ENCODE peak calls at places on chromosomes 16 and 17, in ten cellular contexts. One of them, this sample, is unnamed.
A peak's percentile ranks its signal among the peaks of the same experiment; 100 is the strongest.

GRCh38 chr16:27235938-27236245 is 32.6 kb downstream of the KDM8 start:
- DNase-seq in ELR: no peak
- DNase-seq in NCI-H1436: no peak
- DNase-seq in psoas muscle: no peak
- DNase-seq in activated CD4-positive, alpha-beta T cell treated with anti-CD3 and anti-CD28 coated beads, Interleukin-2, amount 50 U/mL, for 48 hours: no peak
- DNase-seq in EL: no peak
- DNase-seq in nucleus accumbens: no peak
- DNase-seq in nephron progenitor cell: no peak
- DNase-seq in stimulated activated CD4-positive, alpha-beta T cell treated with anti-CD3 and anti-CD28 coated beads, Interleukin-2, amount 100 ng/mL, for 48 hours: no peak
- DNase-seq in GM12892: no peak
- DNase-seq in this sample: no peak

GRCh38 chr17:4152471-4152870 is 9.5 kb downstream of the CYB5D2 start:
- DNase-seq in ELR: peak; percentile 89
- DNase-seq in NCI-H1436: no peak
- DNase-seq in psoas muscle: no peak
- DNase-seq in activated CD4-positive, alpha-beta T cell treated with anti-CD3 and anti-CD28 coated beads, Interleukin-2, amount 50 U/mL, for 48 hours: no peak
- DNase-seq in EL: peak; percentile 75
- DNase-seq in nucleus accumbens: no peak
- DNase-seq in nephron progenitor cell: no peak
- DNase-seq in stimulated activated CD4-positive, alpha-beta T cell treated with anti-CD3 and anti-CD28 coated beads, Interleukin-2, amount 100 ng/mL, for 48 hours: no peak
- DNase-seq in GM12892: no peak
- DNase-seq in this sample: peak; percentile 84

GRCh38 chr16:49345829-49346228 is 27.8 kb upstream of the C16orf78 start:
- DNase-seq in ELR: no peak
- DNase-seq in NCI-H1436: no peak
- DNase-seq in psoas muscle: no peak
- DNase-seq in activated CD4-positive, alpha-beta T cell treated with anti-CD3 and anti-CD28 coated beads, Interleukin-2, amount 50 U/mL, for 48 hours: no peak
- DNase-seq in EL: no peak
- DNase-seq in nucleus accumbens: no peak
- DNase-seq in nephron progenitor cell: peak; percentile 81
- DNase-seq in stimulated activated CD4-positive, alpha-beta T cell treated with anti-CD3 and anti-CD28 coated beads, Interleukin-2, amount 100 ng/mL, for 48 hours: no peak
- DNase-seq in GM12892: no peak
- DNase-seq in this sample: no peak

GRCh38 chr16:88070989-88071625 is 119.9 kb downstream of the BANP start:
- DNase-seq in ELR: no peak
- DNase-seq in NCI-H1436: no peak
- DNase-seq in psoas muscle: peak; percentile 39
- DNase-seq in activated CD4-positive, alpha-beta T cell treated with anti-CD3 and anti-CD28 coated beads, Interleukin-2, amount 50 U/mL, for 48 hours: no peak
- DNase-seq in EL: no peak
- DNase-seq in nucleus accumbens: no peak
- DNase-seq in nephron progenitor cell: no peak
- DNase-seq in stimulated activated CD4-positive, alpha-beta T cell treated with anti-CD3 and anti-CD28 coated beads, Interleukin-2, amount 100 ng/mL, for 48 hours: no peak
- DNase-seq in GM12892: no peak
- DNase-seq in this sample: no peak

GRCh38 chr17:80678621-80679020 is 134.0 kb downstream of the RPTOR start:
- DNase-seq in ELR: peak; percentile 99
- DNase-seq in NCI-H1436: no peak
- DNase-seq in psoas muscle: no peak
- DNase-seq in activated CD4-positive, alpha-beta T cell treated with anti-CD3 and anti-CD28 coated beads, Interleukin-2, amount 50 U/mL, for 48 hours: peak; percentile 58
- DNase-seq in EL: peak; percentile 90
- DNase-seq in nucleus accumbens: no peak
- DNase-seq in nephron progenitor cell: peak; percentile 26
- DNase-seq in stimulated activated CD4-positive, alpha-beta T cell treated with anti-CD3 and anti-CD28 coated beads, Interleukin-2, amount 100 ng/mL, for 48 hours: peak; percentile 26
- DNase-seq in GM12892: no peak
- DNase-seq in this sample: peak; percentile 70

GRCh38 chr16:81583893-81584705 is 139.5 kb downstream of the CMIP start:
- DNase-seq in ELR: peak; percentile 78
- DNase-seq in NCI-H1436: no peak
- DNase-seq in psoas muscle: no peak
- DNase-seq in activated CD4-positive, alpha-beta T cell treated with anti-CD3 and anti-CD28 coated beads, Interleukin-2, amount 50 U/mL, for 48 hours: no peak
- DNase-seq in EL: peak; percentile 77
- DNase-seq in nucleus accumbens: no peak
- DNase-seq in nephron progenitor cell: no peak
- DNase-seq in stimulated activated CD4-positive, alpha-beta T cell treated with anti-CD3 and anti-CD28 coated beads, Interleukin-2, amount 100 ng/mL, for 48 hours: no peak
- DNase-seq in GM12892: no peak
- DNase-seq in this sample: no peak

GRCh38 chr17:79407385-79407784 is 203.5 kb downstream of the RBFOX3 start:
- DNase-seq in ELR: no peak
- DNase-seq in NCI-H1436: no peak
- DNase-seq in psoas muscle: no peak
- DNase-seq in activated CD4-positive, alpha-beta T cell treated with anti-CD3 and anti-CD28 coated beads, Interleukin-2, amount 50 U/mL, for 48 hours: no peak
- DNase-seq in EL: no peak
- DNase-seq in nucleus accumbens: no peak
- DNase-seq in nephron progenitor cell: no peak
- DNase-seq in stimulated activated CD4-positive, alpha-beta T cell treated with anti-CD3 and anti-CD28 coated beads, Interleukin-2, amount 100 ng/mL, for 48 hours: no peak
- DNase-seq in GM12892: no peak
- DNase-seq in this sample: no peak

GRCh38 chr17:41404024-41404651 is 6.7 kb upstream of the KRT31 start:
- DNase-seq in ELR: peak; percentile 99
- DNase-seq in NCI-H1436: no peak
- DNase-seq in psoas muscle: no peak
- DNase-seq in activated CD4-positive, alpha-beta T cell treated with anti-CD3 and anti-CD28 coated beads, Interleukin-2, amount 50 U/mL, for 48 hours: peak; percentile 57
- DNase-seq in EL: peak; percentile 99
- DNase-seq in nucleus accumbens: no peak
- DNase-seq in nephron progenitor cell: no peak
- DNase-seq in stimulated activated CD4-positive, alpha-beta T cell treated with anti-CD3 and anti-CD28 coated beads, Interleukin-2, amount 100 ng/mL, for 48 hours: peak; percentile 32
- DNase-seq in GM12892: no peak
- DNase-seq in this sample: peak; percentile 98

GRCh38 chr17:36525113-36525512 is 9.6 kb downstream of the MYO19 start:
- DNase-seq in ELR: peak; percentile 50
- DNase-seq in NCI-H1436: no peak
- DNase-seq in psoas muscle: no peak
- DNase-seq in activated CD4-positive, alpha-beta T cell treated with anti-CD3 and anti-CD28 coated beads, Interleukin-2, amount 50 U/mL, for 48 hours: no peak
- DNase-seq in EL: peak; percentile 33
- DNase-seq in nucleus accumbens: no peak
- DNase-seq in nephron progenitor cell: no peak
- DNase-seq in stimulated activated CD4-positive, alpha-beta T cell treated with anti-CD3 and anti-CD28 coated beads, Interleukin-2, amount 100 ng/mL, for 48 hours: no peak
- DNase-seq in GM12892: no peak
- DNase-seq in this sample: peak; percentile 49

GRCh38 chr16:3157229-3158013 is 22.6 kb downstream of the ZNF213 start:
- DNase-seq in ELR: peak; percentile 96
- DNase-seq in NCI-H1436: peak; percentile 67
- DNase-seq in psoas muscle: peak; percentile 62
- DNase-seq in activated CD4-positive, alpha-beta T cell treated with anti-CD3 and anti-CD28 coated beads, Interleukin-2, amount 50 U/mL, for 48 hours: peak; percentile 67
- DNase-seq in EL: peak; percentile 96
- DNase-seq in nucleus accumbens: no peak
- DNase-seq in nephron progenitor cell: peak; percentile 74
- DNase-seq in stimulated activated CD4-positive, alpha-beta T cell treated with anti-CD3 and anti-CD28 coated beads, Interleukin-2, amount 100 ng/mL, for 48 hours: peak; percentile 67
- DNase-seq in GM12892: no peak
- DNase-seq in this sample: peak; percentile 98

GRCh38 chr17:32136856-32137255 is 5.4 kb upstream of the RHOT1 start:
- DNase-seq in ELR: no peak
- DNase-seq in NCI-H1436: no peak
- DNase-seq in psoas muscle: no peak
- DNase-seq in activated CD4-positive, alpha-beta T cell treated with anti-CD3 and anti-CD28 coated beads, Interleukin-2, amount 50 U/mL, for 48 hours: no peak
- DNase-seq in EL: no peak
- DNase-seq in nucleus accumbens: no peak
- DNase-seq in nephron progenitor cell: no peak
- DNase-seq in stimulated activated CD4-positive, alpha-beta T cell treated with anti-CD3 and anti-CD28 coated beads, Interleukin-2, amount 100 ng/mL, for 48 hours: no peak
- DNase-seq in GM12892: no peak
- DNase-seq in this sample: no peak

GRCh38 chr16:4313563-4314531 is 2.0 kb upstream of the GLIS2 start:
- DNase-seq in ELR: no peak
- DNase-seq in NCI-H1436: no peak
- DNase-seq in psoas muscle: peak; percentile 74
- DNase-seq in activated CD4-positive, alpha-beta T cell treated with anti-CD3 and anti-CD28 coated beads, Interleukin-2, amount 50 U/mL, for 48 hours: peak; percentile 27
- DNase-seq in EL: no peak
- DNase-seq in nucleus accumbens: no peak
- DNase-seq in nephron progenitor cell: peak; percentile 76
- DNase-seq in stimulated activated CD4-positive, alpha-beta T cell treated with anti-CD3 and anti-CD28 coated beads, Interleukin-2, amount 100 ng/mL, for 48 hours: no peak
- DNase-seq in GM12892: peak; percentile 68
- DNase-seq in this sample: peak; percentile 95

GRCh38 chr17:78879679-78880186 is 23.3 kb downstream of the CEP295NL start:
- DNase-seq in ELR: peak; percentile 97
- DNase-seq in NCI-H1436: no peak
- DNase-seq in psoas muscle: peak; percentile 86
- DNase-seq in activated CD4-positive, alpha-beta T cell treated with anti-CD3 and anti-CD28 coated beads, Interleukin-2, amount 50 U/mL, for 48 hours: peak; percentile 25
- DNase-seq in EL: peak; percentile 96
- DNase-seq in nucleus accumbens: no peak
- DNase-seq in nephron progenitor cell: peak; percentile 35
- DNase-seq in stimulated activated CD4-positive, alpha-beta T cell treated with anti-CD3 and anti-CD28 coated beads, Interleukin-2, amount 100 ng/mL, for 48 hours: no peak
- DNase-seq in GM12892: no peak
- DNase-seq in this sample: no peak

GRCh38 chr17:21379080-21379711 is 3.0 kb downstream of the KCNJ12 start:
- DNase-seq in ELR: no peak
- DNase-seq in NCI-H1436: no peak
- DNase-seq in psoas muscle: peak; percentile 97
- DNase-seq in activated CD4-positive, alpha-beta T cell treated with anti-CD3 and anti-CD28 coated beads, Interleukin-2, amount 50 U/mL, for 48 hours: no peak
- DNase-seq in EL: no peak
- DNase-seq in nucleus accumbens: no peak
- DNase-seq in nephron progenitor cell: no peak
- DNase-seq in stimulated activated CD4-positive, alpha-beta T cell treated with anti-CD3 and anti-CD28 coated beads, Interleukin-2, amount 100 ng/mL, for 48 hours: no peak
- DNase-seq in GM12892: no peak
- DNase-seq in this sample: no peak

GRCh38 chr16:1923299-1924034 is 5.3 kb upstream of the HS3ST6 start:
- DNase-seq in ELR: peak; percentile 63
- DNase-seq in NCI-H1436: peak; percentile 24
- DNase-seq in psoas muscle: no peak
- DNase-seq in activated CD4-positive, alpha-beta T cell treated with anti-CD3 and anti-CD28 coated beads, Interleukin-2, amount 50 U/mL, for 48 hours: peak; percentile 17
- DNase-seq in EL: peak; percentile 55
- DNase-seq in nucleus accumbens: no peak
- DNase-seq in nephron progenitor cell: peak; percentile 76
- DNase-seq in stimulated activated CD4-positive, alpha-beta T cell treated with anti-CD3 and anti-CD28 coated beads, Interleukin-2, amount 100 ng/mL, for 48 hours: peak; percentile 12
- DNase-seq in GM12892: no peak
- DNase-seq in this sample: peak; percentile 45

GRCh38 chr16:51034481-51035109 is 116.5 kb downstream of the SALL1 start:
- DNase-seq in ELR: no peak
- DNase-seq in NCI-H1436: peak; percentile 56
- DNase-seq in psoas muscle: no peak
- DNase-seq in activated CD4-positive, alpha-beta T cell treated with anti-CD3 and anti-CD28 coated beads, Interleukin-2, amount 50 U/mL, for 48 hours: no peak
- DNase-seq in EL: no peak
- DNase-seq in nucleus accumbens: no peak
- DNase-seq in nephron progenitor cell: no peak
- DNase-seq in stimulated activated CD4-positive, alpha-beta T cell treated with anti-CD3 and anti-CD28 coated beads, Interleukin-2, amount 100 ng/mL, for 48 hours: no peak
- DNase-seq in GM12892: no peak
- DNase-seq in this sample: no peak

GRCh38 chr17:81909966-81910839 is 996 bp downstream of the PCYT2 start:
- DNase-seq in ELR: peak; percentile 53
- DNase-seq in NCI-H1436: no peak
- DNase-seq in psoas muscle: no peak
- DNase-seq in activated CD4-positive, alpha-beta T cell treated with anti-CD3 and anti-CD28 coated beads, Interleukin-2, amount 50 U/mL, for 48 hours: no peak
- DNase-seq in EL: peak; percentile 24
- DNase-seq in nucleus accumbens: no peak
- DNase-seq in nephron progenitor cell: peak; percentile 55
- DNase-seq in stimulated activated CD4-positive, alpha-beta T cell treated with anti-CD3 and anti-CD28 coated beads, Interleukin-2, amount 100 ng/mL, for 48 hours: no peak
- DNase-seq in GM12892: no peak
- DNase-seq in this sample: peak; percentile 55

GRCh38 chr16:71358464-71359031 is at the start of gene CALB2:
- DNase-seq in ELR: peak; percentile 69
- DNase-seq in NCI-H1436: peak; percentile 60
- DNase-seq in psoas muscle: peak; percentile 73
- DNase-seq in activated CD4-positive, alpha-beta T cell treated with anti-CD3 and anti-CD28 coated beads, Interleukin-2, amount 50 U/mL, for 48 hours: peak; percentile 69
- DNase-seq in EL: peak; percentile 65
- DNase-seq in nucleus accumbens: no peak
- DNase-seq in nephron progenitor cell: peak; percentile 88
- DNase-seq in stimulated activated CD4-positive, alpha-beta T cell treated with anti-CD3 and anti-CD28 coated beads, Interleukin-2, amount 100 ng/mL, for 48 hours: peak; percentile 76
- DNase-seq in GM12892: peak; percentile 86
- DNase-seq in this sample: peak; percentile 61

GRCh38 chr16:86965840-86966239 is 351.4 kb downstream of the C16orf95 start:
- DNase-seq in ELR: no peak
- DNase-seq in NCI-H1436: no peak
- DNase-seq in psoas muscle: no peak
- DNase-seq in activated CD4-positive, alpha-beta T cell treated with anti-CD3 and anti-CD28 coated beads, Interleukin-2, amount 50 U/mL, for 48 hours: no peak
- DNase-seq in EL: no peak
- DNase-seq in nucleus accumbens: no peak
- DNase-seq in nephron progenitor cell: no peak
- DNase-seq in stimulated activated CD4-positive, alpha-beta T cell treated with anti-CD3 and anti-CD28 coated beads, Interleukin-2, amount 100 ng/mL, for 48 hours: no peak
- DNase-seq in GM12892: no peak
- DNase-seq in this sample: no peak

GRCh38 chr17:49483588-49484509 is 11.2 kb upstream of the NGFR start:
- DNase-seq in ELR: no peak
- DNase-seq in NCI-H1436: peak; percentile 5
- DNase-seq in psoas muscle: no peak
- DNase-seq in activated CD4-positive, alpha-beta T cell treated with anti-CD3 and anti-CD28 coated beads, Interleukin-2, amount 50 U/mL, for 48 hours: no peak
- DNase-seq in EL: no peak
- DNase-seq in nucleus accumbens: no peak
- DNase-seq in nephron progenitor cell: no peak
- DNase-seq in stimulated activated CD4-positive, alpha-beta T cell treated with anti-CD3 and anti-CD28 coated beads, Interleukin-2, amount 100 ng/mL, for 48 hours: no peak
- DNase-seq in GM12892: no peak
- DNase-seq in this sample: no peak

GRCh38 chr17:77892469-77893143 is 65.9 kb upstream of the TNRC6C start:
- DNase-seq in ELR: peak; percentile 30
- DNase-seq in NCI-H1436: no peak
- DNase-seq in psoas muscle: peak; percentile 50
- DNase-seq in activated CD4-positive, alpha-beta T cell treated with anti-CD3 and anti-CD28 coated beads, Interleukin-2, amount 50 U/mL, for 48 hours: no peak
- DNase-seq in EL: no peak
- DNase-seq in nucleus accumbens: no peak
- DNase-seq in nephron progenitor cell: peak; percentile 69
- DNase-seq in stimulated activated CD4-positive, alpha-beta T cell treated with anti-CD3 and anti-CD28 coated beads, Interleukin-2, amount 100 ng/mL, for 48 hours: no peak
- DNase-seq in GM12892: no peak
- DNase-seq in this sample: no peak

GRCh38 chr16:27529962-27530361 is 19.8 kb downstream of the GTF3C1 start:
- DNase-seq in ELR: peak; percentile 87
- DNase-seq in NCI-H1436: no peak
- DNase-seq in psoas muscle: no peak
- DNase-seq in activated CD4-positive, alpha-beta T cell treated with anti-CD3 and anti-CD28 coated beads, Interleukin-2, amount 50 U/mL, for 48 hours: no peak
- DNase-seq in EL: peak; percentile 87
- DNase-seq in nucleus accumbens: no peak
- DNase-seq in nephron progenitor cell: no peak
- DNase-seq in stimulated activated CD4-positive, alpha-beta T cell treated with anti-CD3 and anti-CD28 coated beads, Interleukin-2, amount 100 ng/mL, for 48 hours: no peak
- DNase-seq in GM12892: no peak
- DNase-seq in this sample: peak; percentile 44

GRCh38 chr16:83040174-83040573 is 413.4 kb downstream of the CDH13 start:
- DNase-seq in ELR: peak; percentile 83
- DNase-seq in NCI-H1436: no peak
- DNase-seq in psoas muscle: no peak
- DNase-seq in activated CD4-positive, alpha-beta T cell treated with anti-CD3 and anti-CD28 coated beads, Interleukin-2, amount 50 U/mL, for 48 hours: no peak
- DNase-seq in EL: peak; percentile 62
- DNase-seq in nucleus accumbens: no peak
- DNase-seq in nephron progenitor cell: no peak
- DNase-seq in stimulated activated CD4-positive, alpha-beta T cell treated with anti-CD3 and anti-CD28 coated beads, Interleukin-2, amount 100 ng/mL, for 48 hours: no peak
- DNase-seq in GM12892: no peak
- DNase-seq in this sample: peak; percentile 17

This sample was measured in kidney tubule cell.